ENCODE peak calls at places on chromosomes 11 and 22, in eight cellular contexts. A is fibroblast of pulmonary artery, G is A549, V is keratinocyte, H is tibial nerve, B is fibroblast of lung, L is ovary, S is psoas muscle. X is an unnamed sample.

GRCh38 chr11:61503135-61503770 is 5.3 kb upstream of the LRRC10B start:
- DNase-seq in A (no peak), L (no peak), G (no peak), S (no peak), H (no peak), V (no peak), B (no peak), X (no peak)

GRCh38 chr11:76777325-76777724 is 5.8 kb upstream of the TSKU start:
- DNase-seq in S (no peak), V (no peak), A (no peak), L (no peak), B (no peak), H (no peak), G (no peak), X (no peak)

GRCh38 chr22:48253573-48253972 is 1491.1 kb downstream of the TBC1D22A start:
- DNase-seq in B (no peak), A (no peak), G (no peak), S (no peak), L (no peak), H (no peak), V (no peak), X (no peak)

GRCh38 chr11:78419327-78419726 is 1.7 kb upstream of the GAB2 start:
- DNase-seq in G (peak; percentile 24), A (peak; percentile 99), B (peak; percentile 98), L (peak; percentile 51), H (no peak), V (no peak), S (peak; percentile 63), X (peak; percentile 89)

GRCh38 chr22:49300241-49300640 is 527.4 kb downstream of the BRD1 start:
- DNase-seq in S (no peak), B (no peak), A (no peak), V (no peak), L (no peak), H (no peak), G (no peak), X (no peak)

GRCh38 chr11:19395050-19395449 is 154.3 kb upstream of the E2F8 start:
- DNase-seq in S (no peak), B (no peak), H (no peak), L (no peak), A (no peak), V (no peak), G (no peak), X (no peak)

GRCh38 chr11:60378359-60378758 is at the start of gene MS4A7:
- DNase-seq in H (no peak), B (no peak), A (no peak), V (no peak), L (no peak), S (peak; percentile 58), G (no peak), X (peak; percentile 24)

GRCh38 chr11:117686711-117687110 is 110.3 kb downstream of the DSCAML1 start:
- DNase-seq in V (no peak), B (peak; percentile 1), S (no peak), H (no peak), A (no peak), G (no peak), L (no peak), X (no peak)

GRCh38 chr11:8291421-8292350 is 28.0 kb upstream of the LMO1 start:
- DNase-seq in V (no peak), G (no peak), H (no peak), L (no peak), B (no peak), S (no peak), A (no peak), X (peak; percentile 9)

GRCh38 chr22:32880061-32880460 is 78.6 kb downstream of the TIMP3 start:
- DNase-seq in S (no peak), V (no peak), B (peak; percentile 84), L (no peak), G (no peak), H (no peak), A (peak; percentile 67), X (no peak)

GRCh38 chr11:69220581-69221051 is 64.9 kb downstream of the SMIM38 start:
- DNase-seq in H (no peak), G (no peak), A (no peak), V (no peak), S (no peak), B (peak; percentile 57), L (no peak), X (peak; percentile 36)

GRCh38 chr11:67398661-67399563 is 2.7 kb downstream of the PPP1CA start:
- DNase-seq in S (no peak), L (no peak), A (no peak), V (no peak), G (no peak), B (no peak), H (no peak), X (no peak)

GRCh38 chr11:28289444-28289843 is 181.3 kb downstream of the METTL15 start:
- DNase-seq in A (no peak), G (no peak), V (no peak), B (peak; percentile 11), L (no peak), S (no peak), H (no peak), X (no peak)

GRCh38 chr11:104858882-104859735 is 39.2 kb downstream of the CASP12 start:
- DNase-seq in L (no peak), H (no peak), B (peak; percentile 22), S (no peak), G (no peak), A (no peak), V (no peak), X (peak; percentile 69)

DNA sequence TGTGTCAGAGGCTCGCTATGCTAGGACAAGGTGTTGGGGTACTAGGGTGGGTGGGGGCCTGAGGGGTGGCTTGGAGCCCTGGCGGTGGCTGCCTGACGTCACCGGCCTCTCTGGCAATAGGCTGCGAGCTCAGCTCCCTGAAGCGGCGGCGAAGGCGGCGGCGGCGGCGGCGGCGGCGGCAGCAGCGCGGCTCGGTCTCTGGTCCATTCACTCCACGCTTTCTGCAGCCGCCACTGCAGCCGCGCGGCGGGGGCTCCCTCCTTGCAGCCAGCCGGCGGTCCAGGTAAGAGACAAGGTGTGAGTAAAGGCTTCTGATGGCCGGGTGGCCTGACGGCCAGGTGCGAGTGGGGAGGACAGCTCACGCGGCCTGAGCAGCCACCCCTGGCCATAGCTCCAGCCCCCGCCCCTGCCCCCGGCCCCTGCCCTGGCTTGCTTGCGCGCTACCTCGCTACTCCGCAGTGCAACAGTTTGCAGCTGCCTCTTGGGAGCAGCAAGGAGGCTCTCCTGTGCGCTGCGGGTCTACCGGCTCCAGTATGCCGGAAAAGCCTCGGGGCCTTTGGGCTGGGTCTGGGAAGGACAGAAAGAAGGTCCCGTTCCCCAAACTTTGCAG is at the start of gene C11orf87:
- DNase-seq in A (no peak), S (no peak), H (no peak), V (no peak), G (no peak), L (no peak), B (peak; percentile 35), X (no peak)
- H3K4me3 ChIP-seq in A (peak within 1 kb of the TSS; percentile 40), S (peak within 1 kb of the TSS; percentile 51), H (peak within 1 kb of the TSS; percentile 37), V (peak within 1 kb of the TSS; percentile 62), G (peak within 1 kb of the TSS; percentile 41), L (no peak within 1 kb of the TSS), B (peak within 1 kb of the TSS; percentile 15), X (no peak within 1 kb of the TSS)

GRCh38 chr11:113505046-113505445 is 29.8 kb upstream of the DRD2 start:
- DNase-seq in G (no peak), B (peak; percentile 7), V (no peak), S (no peak), A (peak; percentile 14), L (no peak), H (no peak), X (no peak)
- TF ChIP-seq CTCF in G (no peak), B (no peak), V (no peak), S (no peak), A (no peak), L (no peak), H (no peak), X (no peak)

GRCh38 chr11:86952933-86953637 is 2.1 kb downstream of the FZD4 start:
- DNase-seq in L (no peak), V (no peak), B (peak; percentile 36), A (peak; percentile 50), G (no peak), H (no peak), S (no peak), X (no peak)
- H3K4me3 ChIP-seq in L (peak overlapping the region; percentile 99), V (no peak overlapping the region), B (peak overlapping the region; percentile 19), A (peak overlapping the region; percentile 81), G (no peak overlapping the region), H (peak overlapping the region; percentile 95), S (peak overlapping the region; percentile 96), X (peak overlapping the region; percentile 57)

GRCh38 chr22:25598609-25599008 is 34.1 kb downstream of the GRK3 start:
- DNase-seq in S (no peak), A (no peak), B (no peak), L (no peak), G (no peak), H (no peak), V (no peak), X (no peak)
- TF ChIP-seq CTCF in S (no peak), A (no peak), B (no peak), L (no peak), G (no peak), H (no peak), V (no peak), X (no peak)

GRCh38 chr11:58004664-58005063 is 19.0 kb upstream of the OR9Q1 start:
- DNase-seq in B (no peak), A (peak; percentile 78), S (no peak), L (no peak), G (no peak), V (no peak), H (no peak), X (no peak)

GRCh38 chr11:58003591-58003990 is 20.1 kb upstream of the OR9Q1 start:
- DNase-seq in H (no peak), S (no peak), G (no peak), B (no peak), V (no peak), L (no peak), A (no peak), X (no peak)

GRCh38 chr11:58003036-58003435 is 20.6 kb upstream of the OR9Q1 start:
- DNase-seq in G (no peak), L (no peak), S (no peak), H (no peak), B (no peak), V (no peak), A (no peak), X (no peak)

DNA sequence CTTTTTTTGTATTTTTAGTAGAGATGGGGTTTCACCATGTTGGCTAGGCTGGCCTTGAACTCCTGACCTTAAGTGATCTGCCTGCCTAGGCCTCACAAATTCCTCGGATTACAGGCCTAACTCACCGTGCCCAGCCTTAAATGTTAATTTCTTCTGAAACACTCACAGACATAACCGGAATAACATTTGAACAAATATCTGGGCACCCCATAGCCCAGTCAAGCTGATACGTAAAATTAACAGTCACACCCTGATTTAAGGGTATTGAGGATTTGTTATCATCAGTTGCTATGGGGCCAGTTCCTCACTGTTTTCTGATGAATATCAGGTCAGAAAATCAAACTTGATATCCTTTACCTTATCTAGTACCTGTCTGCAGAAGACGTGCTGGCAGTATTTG is 23.0 kb upstream of the OR9Q1 start:
- DNase-seq in V (no peak), G (no peak), B (no peak), H (no peak), L (no peak), A (no peak), S (no peak), X (no peak)
- H3K4me3 ChIP-seq in V (no peak overlapping the region), G (no peak overlapping the region), B (no peak overlapping the region), H (no peak overlapping the region), L (no peak overlapping the region), A (no peak overlapping the region), S (no peak overlapping the region), X (no peak overlapping the region)

GRCh38 chr11:47257518-47258316 is at the start of gene NR1H3:
- DNase-seq in B (peak; percentile 68), L (peak; percentile 82), V (no peak), A (peak; percentile 95), H (peak; percentile 72), G (peak; percentile 64), S (peak; percentile 93), X (peak; percentile 97)
- TF ChIP-seq CTCF in B (peak; percentile 63), L (peak; percentile 28), V (no peak), A (peak; percentile 77), H (peak; percentile 73), G (peak; percentile 31), S (peak; percentile 52), X (no peak)